ENCODE peak calls at places on chromosome 6, in nine cellular contexts. C is K562; H is upper lobe of right lung; M is GM23338; L is H9; A is cardiac muscle cell; F is tibial nerve; D is CD4-positive, alpha-beta memory T cell; B is HCT116. O is an unnamed sample. For H3K4me1, the result is how much of the 10 kb centered on the place peaks cover.

GRCh38 chr6:104459543-104459942 is 400.2 kb downstream of the HACE1 start:
- DNase-seq in C (no peak), H (no peak), M (no peak), L (no peak), A (no peak), F (no peak), D (no peak), B (no peak), O (no peak)

GRCh38 chr6:64013061-64013410 is 377.4 kb downstream of the PHF3 start:
- DNase-seq in C (no peak), H (no peak), M (no peak), L (no peak), A (peak), F (no peak), D (no peak), B (no peak), O (no peak)

GRCh38 chr6:160363016-160363996 is 15.1 kb downstream of the SLC22A3 start:
- DNase-seq in C (no peak), H (no peak), M (no peak), L (no peak), A (no peak), F (no peak), D (no peak), B (no peak), O (no peak)

GRCh38 chr6:18226451-18226850 is 37.9 kb downstream of the DEK start:
- DNase-seq in C (no peak), H (no peak), M (no peak), L (no peak), A (peak), F (no peak), D (no peak), B (no peak), O (no peak)

GRCh38 chr6:25596928-25597818 is 54.8 kb upstream of the SCGN start:
- DNase-seq in C (no peak), H (no peak), M (no peak), L (no peak), A (no peak), F (no peak), D (no peak), B (no peak), O (no peak)

GRCh38 chr6:30272032-30272431 is 54.7 kb upstream of the TRIM39 start:
- DNase-seq in C (no peak), H (no peak), M (no peak), L (no peak), A (no peak), F (no peak), D (no peak), B (no peak), O (no peak)

GRCh38 chr6:29743568-29743967 is 20.3 kb downstream of the HLA-F start:
- DNase-seq in C (no peak), H (no peak), M (no peak), L (no peak), A (no peak), F (no peak), D (no peak), B (no peak), O (no peak)

GRCh38 chr6:161228911-161229591 is 44.8 kb downstream of the AGPAT4 start:
- DNase-seq in C (no peak), H (no peak), M (no peak), L (no peak), A (peak), F (no peak), D (no peak), B (no peak), O (no peak)

GRCh38 chr6:17865243-17865642 is 122.2 kb downstream of the KIF13A start:
- DNase-seq in C (no peak), H (no peak), M (no peak), L (no peak), A (no peak), F (no peak), D (no peak), B (peak), O (no peak)

GRCh38 chr6:110180228-110181008 is at the start of gene CDC40:
- DNase-seq in C (peak), H (peak), M (no peak), L (peak), A (no peak), F (peak), D (no peak), B (no peak), O (no peak)

GRCh38 chr6:118804091-118804490 is 89.9 kb upstream of the ASF1A start:
- DNase-seq in C (no peak), H (no peak), M (no peak), L (no peak), A (no peak), F (no peak), D (no peak), B (no peak), O (no peak)

GRCh38 chr6:108760158-108761050 is 87.8 kb upstream of the ARMC2 start:
- DNase-seq in C (no peak), H (no peak), M (no peak), L (no peak), A (peak), F (no peak), D (no peak), B (no peak), O (no peak)

GRCh38 chr6:27209659-27210269 is 37.7 kb upstream of the PRSS16 start:
- DNase-seq in C (no peak), H (no peak), M (peak), L (no peak), A (no peak), F (no peak), D (no peak), B (no peak), O (no peak)

GRCh38 chr6:148561629-148562028 is 185.2 kb upstream of the UST start:
- DNase-seq in C (no peak), H (no peak), M (no peak), L (no peak), A (no peak), F (no peak), D (no peak), B (no peak), O (no peak)

GRCh38 chr6:131427441-131428051 is 145.5 kb upstream of the ARG1 start:
- DNase-seq in C (no peak), H (no peak), M (no peak), L (no peak), A (no peak), F (no peak), D (no peak), B (no peak), O (no peak)

GRCh38 chr6:53487080-53487479 is 57.8 kb downstream of the GCLC start:
- DNase-seq in C (no peak), H (no peak), M (no peak), L (no peak), A (no peak), F (no peak), D (no peak), B (no peak), O (no peak)

GRCh38 chr6:89313006-89313405 is 2.1 kb downstream of the GABRR2 start:
- DNase-seq in C (no peak), H (no peak), M (peak), L (no peak), A (peak), F (no peak), D (no peak), B (no peak), O (no peak)

GRCh38 chr6:2429460-2429859 is 184.1 kb upstream of the GMDS start:
- DNase-seq in C (no peak), H (no peak), M (no peak), L (no peak), A (no peak), F (no peak), D (no peak), B (no peak), O (no peak)

GRCh38 chr6:75743971-75744370 is 5.1 kb upstream of the MYO6 start:
- DNase-seq in C (no peak), H (no peak), M (no peak), L (no peak), A (no peak), F (no peak), D (no peak), B (no peak), O (no peak)

GRCh38 chr6:137277971-137278602 is 58.9 kb upstream of the IFNGR1 start:
- DNase-seq in C (no peak), H (no peak), M (peak), L (peak), A (peak), F (no peak), D (no peak), B (peak), O (no peak)

GRCh38 chr6:26457407-26457795 is 354 bp upstream of the BTN2A1 start:
- DNase-seq in C (peak), H (no peak), M (peak), L (peak), A (no peak), F (no peak), D (no peak), B (no peak), O (no peak)

GRCh38 chr6:12923644-12924235 is 207.2 kb downstream of the PHACTR1 start:
- DNase-seq in C (no peak), H (no peak), M (no peak), L (no peak), A (no peak), F (no peak), D (no peak), B (no peak), O (no peak)

GRCh38 chr6:43427406-43428111 is at the start of gene ABCC10:
- DNase-seq in C (peak), H (peak), M (peak), L (peak), A (peak), F (peak), D (peak), B (peak), O (peak)

GRCh38 chr6:68876792-68877493 is 241.9 kb downstream of the ADGRB3 start:
- DNase-seq in C (no peak), H (no peak), M (peak), L (no peak), A (peak), F (no peak), D (no peak), B (no peak), O (no peak)

GRCh38 chr6:89350281-89351037 is 2.1 kb downstream of the UBE2J1 start:
- DNase-seq in C (no peak), H (no peak), M (no peak), L (no peak), A (peak), F (no peak), D (peak), B (no peak), O (no peak)

DNA sequence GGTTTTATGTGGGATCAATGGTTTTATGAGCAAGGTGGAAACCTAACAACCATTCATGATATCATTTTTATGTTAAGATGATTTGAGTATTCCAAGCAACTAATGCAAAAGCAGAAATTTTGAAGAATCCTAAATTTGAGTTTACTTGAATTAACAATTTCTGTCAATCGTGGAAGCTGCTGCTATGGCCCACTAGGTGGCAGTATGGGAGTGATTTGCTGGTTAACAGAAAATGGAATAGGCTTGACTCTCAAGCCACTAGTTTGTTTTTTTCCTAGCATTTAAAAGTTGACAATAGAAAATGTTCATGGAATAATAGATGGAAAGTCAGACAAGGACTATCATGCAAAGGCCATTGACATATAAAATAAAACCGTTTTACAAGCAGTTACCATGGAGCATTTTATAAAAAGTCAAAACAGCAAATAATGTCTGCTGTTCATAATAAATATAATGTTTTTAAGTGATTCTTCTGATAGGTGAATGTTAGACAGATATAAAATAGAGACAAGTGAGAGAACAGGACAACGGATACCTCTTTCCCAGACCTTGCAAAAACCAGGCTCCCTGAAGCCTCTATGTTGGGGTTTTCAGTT is 43.0 kb upstream of the TMEM200A start:
- DNase-seq in C (peak), H (no peak), M (peak), L (no peak), A (peak), F (no peak), D (peak), B (peak), O (peak)
- H3K4me1 ChIP-seq in C (under half), H (under half), M (under half), L (under half), A (under half), F (under half), D (under half), B (under half), O (under half)

GRCh38 chr6:72321741-72322140 is 300.1 kb upstream of the KCNQ5 start:
- DNase-seq in C (no peak), H (no peak), M (no peak), L (no peak), A (no peak), F (no peak), D (no peak), B (no peak), O (no peak)
- H3K27ac ChIP-seq in C (no peak), H (no peak), M (no peak), L (no peak), A (no peak), F (no peak), D (no peak), B (no peak), O (no peak)

GRCh38 chr6:14787274-14787673 is 458.6 kb upstream of the JARID2 start:
- DNase-seq in C (no peak), H (no peak), M (no peak), L (no peak), A (no peak), F (no peak), D (no peak), B (no peak), O (no peak)
- H3K4me1 ChIP-seq in C (under half), H (under half), M (under half), L (under half), A (under half), F (under half), D (under half), B (under half), O (under half)

GRCh38 chr6:144895313-144895712 is 610.2 kb downstream of the UTRN start:
- DNase-seq in C (no peak), H (no peak), M (no peak), L (no peak), A (no peak), F (no peak), D (no peak), B (no peak), O (no peak)

GRCh38 chr6:144896296-144896695 is 611.2 kb downstream of the UTRN start:
- DNase-seq in C (no peak), H (no peak), M (no peak), L (no peak), A (no peak), F (no peak), D (no peak), B (no peak), O (no peak)

GRCh38 chr6:144893737-144894151 is 608.6 kb downstream of the UTRN start:
- DNase-seq in C (no peak), H (no peak), M (no peak), L (no peak), A (no peak), F (no peak), D (no peak), B (no peak), O (no peak)

GRCh38 chr6:144895890-144896289 is 610.8 kb downstream of the UTRN start:
- DNase-seq in C (no peak), H (no peak), M (peak), L (peak), A (no peak), F (no peak), D (no peak), B (no peak), O (no peak)

DNA sequence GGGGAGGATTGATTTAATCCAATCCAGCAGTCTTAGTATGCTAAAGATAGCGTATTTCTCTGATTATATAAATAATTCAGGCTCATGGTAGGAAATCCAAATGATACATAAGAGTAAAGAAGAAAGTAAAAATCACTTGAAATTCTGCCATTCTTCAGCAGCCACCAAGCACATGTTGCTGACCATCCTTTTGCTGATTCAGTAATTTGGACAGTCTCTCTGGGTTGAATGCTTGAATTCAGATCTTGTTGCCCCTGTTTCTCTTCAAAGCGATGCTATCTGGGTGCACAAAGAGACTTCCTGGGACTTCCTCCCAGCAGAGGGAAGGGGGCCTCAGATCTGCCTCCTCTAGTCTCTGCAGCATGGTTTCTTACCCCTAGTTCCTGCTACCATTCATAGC is 609.1 kb downstream of the UTRN start:
- DNase-seq in C (no peak), H (no peak), M (no peak), L (no peak), A (no peak), F (no peak), D (no peak), B (no peak), O (no peak)
- H3K27ac ChIP-seq in C (no peak), H (no peak), M (no peak), L (no peak), A (no peak), F (no peak), D (no peak), B (no peak), O (no peak)

GRCh38 chr6:102680413-102680812 is 1286.9 kb downstream of the GRIK2 start:
- DNase-seq in C (no peak), H (no peak), M (no peak), L (no peak), A (no peak), F (no peak), D (no peak), B (no peak), O (no peak)
- H3K4me1 ChIP-seq in C (under half), H (under half), M (under half), L (under half), A (under half), F (under half), D (under half), B (under half), O (under half)